ENCODE peak calls at places on chromosome X, in nine cellular contexts. K is progenitor cell of endocrine pancreas, M is cardiac fibroblast, Q is dorsolateral prefrontal cortex, H is right lobe of liver, O is activated B cell treated with CpG ODN at 0.5 μM for 24 hours, L is fibroblast of pulmonary artery, F is tibial nerve, A is nephron progenitor cell. N is an unnamed sample.

GRCh38 chrX:20267924-20268701 is 1.4 kb upstream of the RPS6KA3 start:
- DNase-seq in F (peak), Q (peak), L (peak), A (peak), M (no peak), K (peak), H (peak), O (peak), N (no peak)

GRCh38 chrX:108126661-108127060 is 35.1 kb downstream of the ATG4A start:
- DNase-seq in H (no peak), Q (no peak), L (peak), O (no peak), M (no peak), F (no peak), K (no peak), A (no peak), N (no peak)

GRCh38 chrX:118171354-118171753 is 54.7 kb upstream of the KLHL13 start:
- DNase-seq in L (no peak), M (no peak), F (no peak), K (no peak), A (no peak), H (no peak), O (no peak), Q (no peak), N (no peak)

GRCh38 chrX:105461013-105461412 is 240.5 kb upstream of the TEX13A start:
- DNase-seq in Q (no peak), O (no peak), F (no peak), H (no peak), K (no peak), A (no peak), M (peak), L (no peak), N (no peak)

GRCh38 chrX:113473418-113473817 is 632.8 kb upstream of the AMOT start:
- DNase-seq in H (no peak), O (no peak), L (peak), K (no peak), Q (no peak), F (no peak), M (peak), A (no peak), N (no peak)

GRCh38 chrX:63657821-63658220 is 127.2 kb downstream of the ARHGEF9 start:
- DNase-seq in M (peak), O (no peak), A (no peak), L (peak), F (no peak), Q (no peak), H (no peak), K (no peak), N (no peak)

GRCh38 chrX:1102786-1103185 is 109.7 kb downstream of the CRLF2 start:
- DNase-seq in O (no peak), A (no peak), F (no peak), L (no peak), H (no peak), Q (no peak), M (no peak), K (no peak), N (no peak)

GRCh38 chrX:10033360-10034007 is 66.3 kb downstream of the CLDN34 start:
- DNase-seq in A (no peak), F (no peak), K (no peak), M (no peak), Q (no peak), H (no peak), O (no peak), L (no peak), N (no peak)

GRCh38 chrX:115560211-115560977 is 580 bp upstream of the PLS3 start:
- DNase-seq in O (no peak), F (no peak), A (no peak), Q (no peak), H (peak), M (peak), L (peak), K (no peak), N (no peak)

GRCh38 chrX:74353984-74354383 is 50.0 kb downstream of the ZCCHC13 start:
- DNase-seq in F (no peak), O (no peak), Q (no peak), L (no peak), H (no peak), M (no peak), K (no peak), A (no peak), N (no peak)

GRCh38 chrX:19846995-19847790 is 40.2 kb downstream of the SH3KBP1 start:
- DNase-seq in F (no peak), L (peak), K (no peak), O (no peak), A (no peak), M (peak), Q (no peak), H (no peak), N (no peak)

GRCh38 chrX:39258331-39258730 is 457.1 kb downstream of the MID1IP1 start:
- DNase-seq in L (no peak), K (no peak), F (no peak), A (no peak), H (no peak), Q (no peak), M (no peak), O (no peak), N (no peak)

GRCh38 chrX:47745386-47745785 is 86.4 kb upstream of the UXT start:
- DNase-seq in A (no peak), K (no peak), M (peak), H (no peak), O (no peak), L (no peak), F (no peak), Q (no peak), N (no peak)

GRCh38 chrX:20266810-20267598 is at the start of gene RPS6KA3:
- DNase-seq in H (peak), F (peak), O (peak), K (peak), L (peak), A (peak), Q (peak), M (peak), N (peak)

GRCh38 chrX:63350979-63351616 is at the start of gene SPIN4:
- DNase-seq in F (peak), O (peak), K (peak), L (peak), Q (peak), H (peak), M (peak), A (peak), N (peak)

GRCh38 chrX:20029728-20030127 is 38.9 kb upstream of the BCLAF3 start:
- DNase-seq in F (no peak), O (no peak), A (no peak), Q (no peak), H (peak), L (no peak), K (no peak), M (no peak), N (no peak)

DNA sequence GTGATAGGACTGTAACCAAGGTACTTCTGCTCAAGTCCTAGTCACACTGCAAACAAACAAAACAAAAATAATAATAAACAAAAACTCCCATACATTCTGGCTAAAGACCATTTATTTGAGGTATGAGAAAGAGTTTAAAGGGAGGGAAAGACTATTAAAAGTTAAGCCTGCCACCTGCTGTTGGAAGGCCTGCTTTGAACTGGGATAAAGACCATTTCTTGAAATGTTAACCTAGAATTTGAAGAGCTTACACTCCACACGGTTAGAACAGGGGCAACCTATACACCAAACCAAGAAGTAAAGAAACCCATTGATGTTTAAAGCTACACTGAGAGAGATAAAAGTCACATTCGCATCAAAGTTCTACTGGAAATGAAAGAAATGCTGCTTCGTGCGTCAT is 548.7 kb upstream of the DIPK2B start:
- DNase-seq in F (no peak), A (no peak), Q (no peak), M (peak), K (no peak), O (no peak), L (peak), H (no peak), N (no peak)
- TF ChIP-seq CTCF in F (peak), A (no peak), Q (peak), M (no peak), K (peak), O (no peak), L (peak), H (peak), N (no peak)

DNA sequence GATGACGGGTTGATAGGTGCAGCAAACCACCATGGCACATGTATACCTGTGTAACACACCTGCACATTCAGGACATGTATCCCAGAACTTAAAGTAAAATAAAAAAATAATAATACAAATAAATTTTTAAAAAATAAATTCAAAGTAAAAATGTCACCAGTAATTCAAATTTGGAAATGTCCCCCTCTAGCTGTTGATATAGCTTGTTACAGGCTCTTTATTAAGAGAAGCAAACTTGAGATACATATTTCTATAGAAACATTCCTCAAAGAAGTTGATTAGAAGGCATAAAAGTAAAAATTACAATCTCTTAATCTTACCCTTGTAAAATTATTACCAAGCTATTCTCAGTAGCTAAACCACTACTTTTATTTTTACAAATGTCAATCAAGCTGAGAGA is 1397.0 kb downstream of the FAM133A start:
- DNase-seq in F (no peak), O (no peak), H (no peak), A (no peak), Q (no peak), K (no peak), M (peak), L (no peak), N (no peak)
- TF ChIP-seq CTCF in F (no peak), O (no peak), H (no peak), A (peak), Q (no peak), K (peak), M (peak), L (peak), N (no peak)

GRCh38 chrX:8565729-8566128 is 101.1 kb downstream of the VCX3B start:
- DNase-seq in K (no peak), Q (no peak), H (no peak), F (no peak), M (no peak), O (no peak), A (no peak), L (no peak), N (no peak)
- TF ChIP-seq CTCF in K (no peak), Q (no peak), H (no peak), F (no peak), M (no peak), O (no peak), A (no peak), L (no peak), N (no peak)

DNA sequence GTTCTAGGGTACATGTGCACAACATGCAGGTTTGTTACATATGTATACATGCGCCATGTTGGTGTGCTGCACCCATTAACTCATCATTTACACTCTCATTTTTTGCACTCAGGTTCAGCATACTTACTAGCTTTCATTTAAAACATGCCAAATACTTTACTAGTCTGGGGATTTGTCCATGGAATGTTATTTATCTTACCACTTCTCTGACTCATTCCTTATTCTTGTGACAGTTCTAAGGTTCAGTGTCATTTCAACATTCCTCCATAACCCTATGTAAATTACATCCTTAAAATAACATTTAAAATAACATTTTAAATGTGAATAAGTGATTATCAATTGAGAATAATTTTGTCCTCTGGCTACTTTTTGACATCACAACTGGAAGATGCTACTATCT is 19.5 kb upstream of the SYTL5 start:
- DNase-seq in K (no peak), O (no peak), M (peak), L (peak), H (no peak), F (no peak), A (no peak), Q (no peak), N (no peak)
- TF ChIP-seq CTCF in K (no peak), O (no peak), M (no peak), L (no peak), H (no peak), F (no peak), A (no peak), Q (no peak), N (no peak)

DNA sequence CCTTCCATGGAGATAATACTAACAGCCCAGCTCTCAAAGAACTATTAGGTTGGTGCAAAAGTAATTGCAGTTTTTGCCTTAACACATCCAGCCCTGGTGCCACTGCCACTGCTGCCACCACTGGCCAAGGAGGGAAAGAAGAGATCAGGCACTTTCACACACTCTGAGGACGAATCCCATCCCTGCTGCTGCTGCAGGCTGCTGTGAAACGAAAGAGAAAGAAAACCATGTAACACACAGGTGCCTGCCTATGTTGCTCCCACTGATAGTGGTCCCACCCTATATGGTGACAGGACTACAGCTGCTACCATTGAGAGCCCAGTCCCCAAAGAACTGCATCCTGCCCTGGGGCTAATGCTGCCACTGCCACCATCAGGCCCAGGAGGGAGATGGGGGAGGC is 35.1 kb downstream of the TMLHE start:
- DNase-seq in M (no peak), L (no peak), H (no peak), Q (no peak), A (no peak), O (no peak), F (no peak), K (no peak), N (no peak)
- TF ChIP-seq CTCF in M (no peak), L (no peak), H (no peak), Q (no peak), A (no peak), O (no peak), F (no peak), K (no peak), N (no peak)

DNA sequence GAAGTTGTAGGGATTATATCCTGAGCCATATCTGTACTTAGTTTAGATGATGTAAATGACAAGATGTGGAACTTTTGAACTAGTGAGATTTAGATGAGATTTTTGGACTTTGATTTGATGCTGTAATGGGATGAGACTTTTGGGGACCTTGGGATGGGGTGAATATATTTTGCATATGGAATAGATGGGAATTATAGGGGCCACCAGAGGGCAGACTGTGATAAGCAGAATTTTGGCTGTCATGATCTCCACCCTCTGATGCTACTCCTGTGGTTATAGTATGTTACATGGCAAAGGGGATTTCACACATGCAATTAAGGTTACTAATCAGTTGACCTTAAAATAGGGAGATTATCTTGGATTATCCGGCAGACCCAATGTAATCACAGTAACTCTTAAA is 214.0 kb upstream of the NHS start:
- DNase-seq in O (no peak), Q (no peak), M (no peak), L (no peak), A (no peak), K (no peak), F (no peak), H (no peak), N (no peak)
- TF ChIP-seq CTCF in O (no peak), Q (peak), M (no peak), L (no peak), A (no peak), K (peak), F (no peak), H (no peak), N (no peak)

N was measured in omental fat pad.